ENCODE peak calls at places on chromosomes 2 and 18, in ten cellular contexts. One of them, this sample, is unnamed.

GRCh38 chr2:74925361-74925786 is 33.1 kb upstream of the POLE4 start:
- DNase-seq in Peyer's patch: no peak
- DNase-seq in Panc1: no peak
- DNase-seq in IMR-90: no peak
- DNase-seq in skeletal muscle cell: no peak
- DNase-seq in fibroblast of lung: no peak
- DNase-seq in neural progenitor cell: peak
- DNase-seq in AG09309: no peak
- DNase-seq in GM23248: no peak
- DNase-seq in heart left ventricle: no peak
- DNase-seq in this sample: no peak

GRCh38 chr2:143928184-143928583 is 591.7 kb downstream of the ZEB2 start:
- DNase-seq in IMR-90: no peak
- DNase-seq in Panc1: no peak
- DNase-seq in Peyer's patch: no peak
- DNase-seq in AG09309: no peak
- DNase-seq in neural progenitor cell: no peak
- DNase-seq in fibroblast of lung: no peak
- DNase-seq in skeletal muscle cell: no peak
- DNase-seq in heart left ventricle: no peak
- DNase-seq in GM23248: no peak
- DNase-seq in this sample: no peak

GRCh38 chr18:63683152-63683551 is 19.6 kb upstream of the SERPINB11 start:
- DNase-seq in IMR-90: peak
- DNase-seq in neural progenitor cell: peak
- DNase-seq in GM23248: peak
- DNase-seq in Panc1: no peak
- DNase-seq in skeletal muscle cell: peak
- DNase-seq in AG09309: peak
- DNase-seq in fibroblast of lung: peak
- DNase-seq in Peyer's patch: no peak
- DNase-seq in heart left ventricle: no peak
- DNase-seq in this sample: peak

GRCh38 chr2:157572725-157573124 is 55.9 kb downstream of the ACVR1C start:
- DNase-seq in neural progenitor cell: no peak
- DNase-seq in AG09309: no peak
- DNase-seq in Panc1: no peak
- DNase-seq in IMR-90: no peak
- DNase-seq in GM23248: peak
- DNase-seq in skeletal muscle cell: no peak
- DNase-seq in fibroblast of lung: no peak
- DNase-seq in Peyer's patch: no peak
- DNase-seq in heart left ventricle: no peak
- DNase-seq in this sample: no peak

GRCh38 chr2:45891719-45892118 is 240.2 kb downstream of the PRKCE start:
- DNase-seq in IMR-90: no peak
- DNase-seq in GM23248: no peak
- DNase-seq in fibroblast of lung: no peak
- DNase-seq in Peyer's patch: no peak
- DNase-seq in Panc1: no peak
- DNase-seq in heart left ventricle: no peak
- DNase-seq in neural progenitor cell: no peak
- DNase-seq in skeletal muscle cell: no peak
- DNase-seq in AG09309: no peak
- DNase-seq in this sample: no peak

GRCh38 chr2:229419158-229419557 is 148.1 kb upstream of the PID1 start:
- DNase-seq in neural progenitor cell: no peak
- DNase-seq in skeletal muscle cell: no peak
- DNase-seq in Peyer's patch: no peak
- DNase-seq in Panc1: no peak
- DNase-seq in GM23248: peak
- DNase-seq in fibroblast of lung: peak
- DNase-seq in AG09309: no peak
- DNase-seq in heart left ventricle: no peak
- DNase-seq in IMR-90: no peak
- DNase-seq in this sample: no peak

GRCh38 chr2:189161894-189162293 is 17.7 kb downstream of the COL5A2 start:
- DNase-seq in IMR-90: no peak
- DNase-seq in heart left ventricle: no peak
- DNase-seq in skeletal muscle cell: no peak
- DNase-seq in neural progenitor cell: no peak
- DNase-seq in Panc1: no peak
- DNase-seq in AG09309: no peak
- DNase-seq in Peyer's patch: no peak
- DNase-seq in fibroblast of lung: no peak
- DNase-seq in GM23248: no peak
- DNase-seq in this sample: no peak

GRCh38 chr18:78772369-78773302 is 207.0 kb upstream of the SALL3 start:
- DNase-seq in Panc1: no peak
- DNase-seq in Peyer's patch: peak
- DNase-seq in fibroblast of lung: no peak
- DNase-seq in heart left ventricle: no peak
- DNase-seq in neural progenitor cell: no peak
- DNase-seq in AG09309: no peak
- DNase-seq in GM23248: no peak
- DNase-seq in IMR-90: no peak
- DNase-seq in skeletal muscle cell: no peak
- DNase-seq in this sample: no peak

GRCh38 chr18:78984941-78985784 is 5.5 kb downstream of the SALL3 start:
- DNase-seq in fibroblast of lung: no peak
- DNase-seq in Panc1: peak
- DNase-seq in AG09309: no peak
- DNase-seq in neural progenitor cell: peak
- DNase-seq in IMR-90: no peak
- DNase-seq in Peyer's patch: no peak
- DNase-seq in heart left ventricle: no peak
- DNase-seq in skeletal muscle cell: no peak
- DNase-seq in GM23248: no peak
- DNase-seq in this sample: no peak

GRCh38 chr2:36915627-36916026 is 50.7 kb downstream of the STRN start:
- DNase-seq in IMR-90: no peak
- DNase-seq in Panc1: no peak
- DNase-seq in skeletal muscle cell: no peak
- DNase-seq in Peyer's patch: no peak
- DNase-seq in heart left ventricle: no peak
- DNase-seq in AG09309: no peak
- DNase-seq in fibroblast of lung: no peak
- DNase-seq in neural progenitor cell: no peak
- DNase-seq in GM23248: no peak
- DNase-seq in this sample: no peak

GRCh38 chr2:210895132-210895531 is 338.7 kb downstream of the CPS1 start:
- DNase-seq in IMR-90: no peak
- DNase-seq in Peyer's patch: no peak
- DNase-seq in heart left ventricle: no peak
- DNase-seq in neural progenitor cell: peak
- DNase-seq in AG09309: no peak
- DNase-seq in skeletal muscle cell: no peak
- DNase-seq in Panc1: no peak
- DNase-seq in GM23248: no peak
- DNase-seq in fibroblast of lung: no peak
- DNase-seq in this sample: no peak

GRCh38 chr2:5742126-5742525 is 49.9 kb downstream of the SOX11 start:
- DNase-seq in neural progenitor cell: no peak
- DNase-seq in Peyer's patch: no peak
- DNase-seq in AG09309: no peak
- DNase-seq in heart left ventricle: no peak
- DNase-seq in skeletal muscle cell: no peak
- DNase-seq in GM23248: no peak
- DNase-seq in fibroblast of lung: no peak
- DNase-seq in Panc1: no peak
- DNase-seq in IMR-90: no peak
- DNase-seq in this sample: no peak

GRCh38 chr2:25218134-25218533 is 49.8 kb upstream of the POMC start:
- DNase-seq in heart left ventricle: no peak
- DNase-seq in Panc1: no peak
- DNase-seq in IMR-90: no peak
- DNase-seq in neural progenitor cell: no peak
- DNase-seq in GM23248: no peak
- DNase-seq in skeletal muscle cell: no peak
- DNase-seq in fibroblast of lung: no peak
- DNase-seq in AG09309: no peak
- DNase-seq in Peyer's patch: no peak
- DNase-seq in this sample: no peak

GRCh38 chr2:25213229-25213628 is 44.8 kb upstream of the POMC start:
- DNase-seq in heart left ventricle: peak
- DNase-seq in neural progenitor cell: no peak
- DNase-seq in AG09309: no peak
- DNase-seq in skeletal muscle cell: no peak
- DNase-seq in IMR-90: no peak
- DNase-seq in GM23248: no peak
- DNase-seq in fibroblast of lung: no peak
- DNase-seq in Peyer's patch: no peak
- DNase-seq in Panc1: no peak
- DNase-seq in this sample: no peak

GRCh38 chr2:25215232-25215631 is 46.9 kb upstream of the POMC start:
- DNase-seq in heart left ventricle: no peak
- DNase-seq in fibroblast of lung: no peak
- DNase-seq in neural progenitor cell: no peak
- DNase-seq in skeletal muscle cell: no peak
- DNase-seq in Panc1: no peak
- DNase-seq in AG09309: no peak
- DNase-seq in GM23248: peak
- DNase-seq in IMR-90: no peak
- DNase-seq in Peyer's patch: no peak
- DNase-seq in this sample: no peak

GRCh38 chr2:25219621-25220020 is 51.2 kb upstream of the POMC start:
- DNase-seq in fibroblast of lung: no peak
- DNase-seq in IMR-90: no peak
- DNase-seq in heart left ventricle: no peak
- DNase-seq in GM23248: no peak
- DNase-seq in Panc1: no peak
- DNase-seq in skeletal muscle cell: no peak
- DNase-seq in neural progenitor cell: no peak
- DNase-seq in Peyer's patch: no peak
- DNase-seq in AG09309: no peak
- DNase-seq in this sample: no peak

GRCh38 chr2:25215948-25216679 is 47.7 kb upstream of the POMC start:
- DNase-seq in GM23248: peak
- DNase-seq in Panc1: no peak
- DNase-seq in fibroblast of lung: peak
- DNase-seq in IMR-90: no peak
- DNase-seq in heart left ventricle: peak
- DNase-seq in skeletal muscle cell: no peak
- DNase-seq in neural progenitor cell: peak
- DNase-seq in Peyer's patch: peak
- DNase-seq in AG09309: no peak
- DNase-seq in this sample: no peak
- H3K4me3 ChIP-seq in GM23248: peak
- H3K4me3 ChIP-seq in Panc1: peak
- H3K4me3 ChIP-seq in fibroblast of lung: peak
- H3K4me3 ChIP-seq in IMR-90: peak
- H3K4me3 ChIP-seq in heart left ventricle: peak
- H3K4me3 ChIP-seq in skeletal muscle cell: peak
- H3K4me3 ChIP-seq in neural progenitor cell: peak
- H3K4me3 ChIP-seq in Peyer's patch: peak
- H3K4me3 ChIP-seq in AG09309: peak
- H3K4me3 ChIP-seq in this sample: peak

DNA sequence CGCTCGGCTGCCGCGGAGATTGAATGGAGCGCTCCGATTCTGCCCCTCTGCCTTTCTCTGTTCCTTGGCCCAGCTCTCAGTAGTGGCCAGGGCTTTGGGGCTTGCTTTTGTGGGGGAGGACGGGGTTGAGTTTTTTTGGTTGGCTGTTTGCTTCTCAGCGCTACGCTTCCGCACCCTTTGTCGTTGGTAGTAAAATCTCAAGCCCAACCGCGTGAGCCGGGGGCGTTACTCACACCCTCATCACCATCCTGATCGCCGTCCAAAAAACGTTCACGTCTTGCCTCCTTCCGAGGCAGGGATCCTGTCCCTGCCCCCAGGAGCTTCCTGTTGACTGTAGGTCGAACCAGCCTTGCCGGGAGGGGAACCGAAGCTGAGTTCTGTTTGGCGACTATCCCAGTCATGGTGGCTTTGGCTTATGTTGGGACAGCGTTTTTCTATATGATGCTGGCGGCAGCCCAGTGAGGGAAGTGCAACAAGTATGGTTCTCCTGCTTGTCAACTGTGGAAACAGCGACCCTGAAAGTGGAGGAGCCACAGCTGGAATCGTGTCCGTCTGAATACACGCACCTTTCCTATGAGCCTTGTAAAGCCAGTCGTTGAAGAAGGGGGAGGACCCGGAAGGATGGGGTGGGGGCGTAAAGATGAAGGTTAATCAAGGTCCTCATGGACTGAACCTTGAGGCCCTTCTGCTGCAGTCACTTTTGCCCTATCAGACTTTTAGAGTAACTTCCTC is 797 bp upstream of the YES1 start:
- DNase-seq in Panc1: peak
- DNase-seq in AG09309: peak
- DNase-seq in Peyer's patch: peak
- DNase-seq in fibroblast of lung: peak
- DNase-seq in neural progenitor cell: peak
- DNase-seq in GM23248: peak
- DNase-seq in skeletal muscle cell: peak
- DNase-seq in heart left ventricle: peak
- DNase-seq in IMR-90: peak
- DNase-seq in this sample: peak
- H3K4me3 ChIP-seq in Panc1: peak
- H3K4me3 ChIP-seq in AG09309: peak
- H3K4me3 ChIP-seq in Peyer's patch: peak
- H3K4me3 ChIP-seq in fibroblast of lung: peak
- H3K4me3 ChIP-seq in neural progenitor cell: peak
- H3K4me3 ChIP-seq in GM23248: peak
- H3K4me3 ChIP-seq in skeletal muscle cell: peak
- H3K4me3 ChIP-seq in heart left ventricle: peak
- H3K4me3 ChIP-seq in IMR-90: peak
- H3K4me3 ChIP-seq in this sample: peak

GRCh38 chr2:39432701-39433100 is 4.4 kb downstream of the MAP4K3 start:
- DNase-seq in skeletal muscle cell: no peak
- DNase-seq in heart left ventricle: no peak
- DNase-seq in AG09309: no peak
- DNase-seq in fibroblast of lung: no peak
- DNase-seq in Peyer's patch: no peak
- DNase-seq in Panc1: no peak
- DNase-seq in IMR-90: no peak
- DNase-seq in neural progenitor cell: no peak
- DNase-seq in GM23248: no peak
- DNase-seq in this sample: no peak
- H3K4me3 ChIP-seq in skeletal muscle cell: no peak
- H3K4me3 ChIP-seq in heart left ventricle: no peak
- H3K4me3 ChIP-seq in AG09309: no peak
- H3K4me3 ChIP-seq in fibroblast of lung: no peak
- H3K4me3 ChIP-seq in Peyer's patch: no peak
- H3K4me3 ChIP-seq in Panc1: no peak
- H3K4me3 ChIP-seq in IMR-90: no peak
- H3K4me3 ChIP-seq in neural progenitor cell: no peak
- H3K4me3 ChIP-seq in GM23248: no peak
- H3K4me3 ChIP-seq in this sample: no peak

DNA sequence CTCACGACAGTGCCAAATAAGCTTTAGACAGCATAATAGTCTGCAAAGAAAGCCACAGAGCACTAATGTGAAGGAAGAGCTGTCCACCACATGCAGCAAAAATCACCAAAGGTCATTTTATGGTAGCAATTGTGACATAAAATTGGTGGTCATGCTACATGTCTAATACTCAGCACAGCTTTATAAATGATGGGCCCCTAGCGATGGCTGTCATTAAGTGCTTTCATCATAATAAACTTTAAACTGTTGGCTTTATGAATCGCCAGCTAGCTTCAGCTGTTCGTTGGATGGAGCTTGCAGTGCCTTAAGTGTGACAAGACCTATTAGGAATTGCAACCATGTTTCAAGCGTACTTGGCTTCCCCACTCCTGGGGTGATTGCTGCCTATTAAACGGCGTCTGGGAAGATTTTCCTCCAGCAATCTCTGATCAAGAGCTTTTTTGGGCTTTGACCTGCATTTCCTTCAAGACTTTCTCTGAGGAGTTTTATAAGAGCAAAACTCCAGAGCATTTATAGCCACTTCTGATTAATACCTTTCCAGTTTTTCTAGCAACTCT is 164.5 kb upstream of the SIX3 start:
- DNase-seq in fibroblast of lung: no peak
- DNase-seq in neural progenitor cell: no peak
- DNase-seq in skeletal muscle cell: no peak
- DNase-seq in heart left ventricle: no peak
- DNase-seq in IMR-90: no peak
- DNase-seq in Panc1: no peak
- DNase-seq in Peyer's patch: no peak
- DNase-seq in AG09309: no peak
- DNase-seq in GM23248: no peak
- DNase-seq in this sample: no peak
- H3K4me3 ChIP-seq in fibroblast of lung: no peak
- H3K4me3 ChIP-seq in neural progenitor cell: peak
- H3K4me3 ChIP-seq in skeletal muscle cell: no peak
- H3K4me3 ChIP-seq in heart left ventricle: no peak
- H3K4me3 ChIP-seq in IMR-90: no peak
- H3K4me3 ChIP-seq in Panc1: no peak
- H3K4me3 ChIP-seq in Peyer's patch: no peak
- H3K4me3 ChIP-seq in AG09309: no peak
- H3K4me3 ChIP-seq in GM23248: no peak
- H3K4me3 ChIP-seq in this sample: no peak

This sample was measured in kidney epithelial cell.